ENCODE peak calls at places on chromosome 17, in ten cellular contexts. E, B, V, D, C, G, I, L, W and Y are unnamed samples.

GRCh38 chr17:8189711-8190477 is at the start of gene BORCS6:
- DNase-seq in B (peak), E (peak), I (peak), L (peak), G (peak), D (peak), V (peak), C (peak), W (peak), Y (peak)

GRCh38 chr17:55212880-55213279 is 51.9 kb upstream of the HLF start:
- DNase-seq in D (no peak), E (no peak), W (no peak), I (no peak), L (no peak), V (no peak), B (no peak), G (no peak), C (no peak), Y (no peak)

GRCh38 chr17:27762527-27763305 is 37.6 kb downstream of the NOS2 start:
- DNase-seq in B (no peak), G (peak), C (no peak), E (no peak), L (no peak), V (no peak), I (peak), W (no peak), D (peak), Y (no peak)

GRCh38 chr17:29847527-29847931 is 82.5 kb downstream of the SSH2 start:
- DNase-seq in B (peak), C (no peak), W (no peak), I (no peak), E (no peak), D (no peak), G (peak), L (no peak), V (no peak), Y (no peak)

GRCh38 chr17:63140255-63140654 is 174.2 kb downstream of the TANC2 start:
- DNase-seq in C (no peak), L (no peak), E (no peak), W (peak), B (no peak), D (peak), G (no peak), I (no peak), V (peak), Y (no peak)

GRCh38 chr17:72711531-72712310 is 380.8 kb downstream of the SLC39A11 start:
- DNase-seq in C (no peak), B (no peak), V (no peak), W (no peak), D (no peak), G (no peak), I (no peak), E (no peak), L (no peak), Y (no peak)

GRCh38 chr17:38559025-38559879 is 46.5 kb downstream of the SRCIN1 start:
- DNase-seq in E (peak), G (peak), B (peak), D (peak), W (no peak), V (no peak), C (peak), L (peak), I (peak), Y (no peak)

GRCh38 chr17:10081571-10082169 is 116.7 kb downstream of the GAS7 start:
- DNase-seq in E (no peak), W (no peak), I (no peak), L (no peak), D (no peak), V (no peak), G (no peak), C (no peak), B (no peak), Y (no peak)

GRCh38 chr17:8724451-8724850 is 20.2 kb downstream of the CCDC42 start:
- DNase-seq in D (no peak), B (no peak), I (no peak), L (no peak), V (no peak), W (no peak), E (no peak), G (no peak), C (peak), Y (no peak)

GRCh38 chr17:19645608-19646250 is 2.8 kb upstream of the ALDH3A2 start:
- DNase-seq in L (peak), B (no peak), I (peak), D (peak), G (peak), E (no peak), V (no peak), W (no peak), C (peak), Y (peak)